ENCODE peak calls at places on chromosomes 12 and 14, in five cellular contexts. I is kidney, M is PC-9, D is cardiac fibroblast, Z is left lung. P is an unnamed sample.
A peak's percentile ranks its signal among the peaks of the same experiment; 100 is the strongest.

GRCh38 chr14:95659986-95660385 is 26.2 kb upstream of the TCL1B start:
- DNase-seq in D (no peak), I (no peak), M (no peak), Z (no peak), P (no peak)

GRCh38 chr14:30339311-30339901 is 219.6 kb upstream of the G2E3 start:
- DNase-seq in Z (no peak), D (no peak), I (no peak), M (no peak), P (no peak)

GRCh38 chr14:53002576-53002975 is 51.7 kb upstream of the FERMT2 start:
- DNase-seq in D (no peak), Z (no peak), I (no peak), M (no peak), P (no peak)

GRCh38 chr12:57800965-57801364 is 17.6 kb downstream of the AVIL start:
- DNase-seq in I (no peak), M (no peak), D (no peak), Z (no peak), P (no peak)

GRCh38 chr14:22850944-22851790 is 14.8 kb downstream of the MMP14 start:
- DNase-seq in D (peak; percentile 97), M (no peak), Z (peak; percentile 78), I (peak; percentile 94), P (peak; percentile 97)

GRCh38 chr12:57611116-57611809 is at the start of gene ARHGEF25:
- DNase-seq in Z (peak; percentile 67), M (peak; percentile 31), D (peak; percentile 65), I (peak; percentile 93), P (no peak)

GRCh38 chr12:14845350-14845750 is 2.0 kb upstream of the ART4 start:
- DNase-seq in D (peak; percentile 80), I (no peak), M (peak; percentile 52), Z (no peak), P (no peak)

GRCh38 chr12:5692850-5693249 is 252.2 kb downstream of the ANO2 start:
- DNase-seq in D (no peak), Z (no peak), M (no peak), I (no peak), P (no peak)

GRCh38 chr12:116855744-116856470 is 25.3 kb downstream of the HRK start:
- DNase-seq in I (peak; percentile 82), D (no peak), M (peak; percentile 62), Z (no peak), P (no peak)

GRCh38 chr12:664075-664778 is 982 bp upstream of the NINJ2 start:
- DNase-seq in Z (no peak), D (no peak), M (no peak), I (no peak), P (no peak)
- H3K4me3 ChIP-seq in Z (no peak overlapping the region), D (no peak overlapping the region), M (no peak overlapping the region), I (no peak overlapping the region), P (no peak overlapping the region)

DNA sequence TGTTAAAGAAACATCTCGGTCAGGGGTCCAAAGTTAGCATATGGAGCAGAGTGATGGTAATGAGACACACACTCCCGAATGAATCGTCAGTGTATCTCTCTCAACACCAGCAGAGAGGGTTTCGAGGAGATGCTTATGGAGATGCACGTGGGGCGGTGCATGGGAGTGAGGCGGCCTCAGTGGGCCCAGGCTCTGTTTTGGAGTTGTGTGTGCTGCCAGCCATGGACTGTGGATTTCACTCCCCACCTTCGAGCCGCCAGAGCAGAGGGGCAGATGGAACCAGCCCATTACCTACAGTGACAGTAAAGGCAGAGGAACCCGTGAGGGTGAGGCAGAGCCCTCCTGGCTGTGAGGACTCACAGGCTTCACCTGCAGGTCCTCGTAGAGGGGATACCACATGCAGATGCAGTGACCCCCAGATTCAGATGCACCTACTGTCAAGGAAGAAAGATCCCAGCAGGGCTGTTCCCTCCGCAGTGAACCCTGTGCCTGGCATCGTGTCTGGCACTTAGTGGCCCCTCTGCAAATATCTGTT is 68.2 kb downstream of the WDR20 start:
- DNase-seq in M (no peak), Z (no peak), D (no peak), I (no peak), P (no peak)
- H3K4me3 ChIP-seq in M (no peak overlapping the region), Z (no peak overlapping the region), D (no peak overlapping the region), I (no peak overlapping the region), P (no peak overlapping the region)

GRCh38 chr12:8912910-8913309 is 1.4 kb upstream of the PHC1 start:
- DNase-seq in D (no peak), Z (no peak), I (no peak), M (peak; percentile 85), P (no peak)
- H3K4me3 ChIP-seq in D (no peak overlapping the region), Z (no peak overlapping the region), I (peak overlapping the region; percentile 71), M (peak overlapping the region; percentile 79), P (no peak overlapping the region)

DNA sequence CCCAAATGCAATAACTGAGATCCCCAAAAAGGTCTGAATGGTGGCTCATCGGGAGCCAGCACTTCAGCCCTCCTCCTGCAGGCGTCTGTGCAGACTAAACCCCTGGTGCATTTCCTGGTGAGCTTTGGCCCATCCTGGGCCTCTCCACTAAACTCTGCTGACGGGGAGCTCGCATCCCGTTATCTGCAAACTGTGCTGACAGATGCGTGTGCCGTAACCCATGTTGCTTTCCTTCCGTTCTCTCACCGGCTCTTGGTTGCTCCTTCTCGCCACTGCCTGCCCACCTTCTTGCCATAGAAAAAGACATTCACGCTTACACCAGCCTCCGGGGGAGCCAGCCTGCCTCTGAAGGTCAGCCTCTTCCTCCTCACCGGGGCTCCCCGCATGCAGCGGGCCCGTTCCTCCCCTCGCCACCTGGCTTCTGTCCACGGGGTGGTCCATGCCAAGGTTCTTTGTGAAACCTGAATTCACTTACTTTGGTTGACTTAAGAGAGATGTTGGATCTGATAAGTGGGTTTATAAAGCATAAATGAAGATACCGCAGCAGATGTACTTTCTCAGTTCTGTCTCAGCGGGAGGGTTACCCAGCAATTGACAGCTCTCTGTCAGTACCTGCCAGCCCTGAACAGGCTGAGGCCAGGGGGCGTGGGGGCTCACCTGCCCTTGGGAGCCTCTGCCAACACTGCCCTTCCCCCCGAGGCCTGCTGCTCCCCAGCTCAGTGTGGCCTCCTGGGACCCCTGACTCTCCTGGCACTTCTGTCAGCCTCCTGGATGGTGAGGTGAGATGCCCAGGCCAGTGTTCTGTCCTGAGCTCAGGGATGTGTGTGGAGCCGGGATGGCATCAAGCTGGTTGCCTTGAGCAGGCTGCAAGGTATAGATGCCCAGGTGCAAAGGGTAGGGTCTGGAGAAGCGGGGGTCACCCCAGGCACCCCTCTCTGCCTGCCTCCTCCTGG is 14.2 kb downstream of the ZFYVE21 start:
- DNase-seq in Z (no peak), M (no peak), I (peak; percentile 42), D (no peak), P (no peak)
- H3K4me3 ChIP-seq in Z (no peak overlapping the region), M (no peak overlapping the region), I (no peak overlapping the region), D (no peak overlapping the region), P (no peak overlapping the region)

GRCh38 chr12:109714913-109715244 is 1.3 kb downstream of the FAM222A start:
- DNase-seq in D (no peak), Z (no peak), M (no peak), I (no peak), P (no peak)

GRCh38 chr12:109714141-109714912 is 702 bp downstream of the FAM222A start:
- DNase-seq in D (peak; percentile 55), Z (peak; percentile 62), M (peak; percentile 65), I (peak; percentile 93), P (no peak)

GRCh38 chr12:109716092-109716479 is 2.5 kb downstream of the FAM222A start:
- DNase-seq in M (no peak), I (no peak), Z (no peak), D (no peak), P (no peak)

GRCh38 chr12:109716512-109717389 is 3.1 kb downstream of the FAM222A start:
- DNase-seq in D (peak; percentile 31), Z (no peak), I (peak; percentile 57), M (no peak), P (no peak)

DNA sequence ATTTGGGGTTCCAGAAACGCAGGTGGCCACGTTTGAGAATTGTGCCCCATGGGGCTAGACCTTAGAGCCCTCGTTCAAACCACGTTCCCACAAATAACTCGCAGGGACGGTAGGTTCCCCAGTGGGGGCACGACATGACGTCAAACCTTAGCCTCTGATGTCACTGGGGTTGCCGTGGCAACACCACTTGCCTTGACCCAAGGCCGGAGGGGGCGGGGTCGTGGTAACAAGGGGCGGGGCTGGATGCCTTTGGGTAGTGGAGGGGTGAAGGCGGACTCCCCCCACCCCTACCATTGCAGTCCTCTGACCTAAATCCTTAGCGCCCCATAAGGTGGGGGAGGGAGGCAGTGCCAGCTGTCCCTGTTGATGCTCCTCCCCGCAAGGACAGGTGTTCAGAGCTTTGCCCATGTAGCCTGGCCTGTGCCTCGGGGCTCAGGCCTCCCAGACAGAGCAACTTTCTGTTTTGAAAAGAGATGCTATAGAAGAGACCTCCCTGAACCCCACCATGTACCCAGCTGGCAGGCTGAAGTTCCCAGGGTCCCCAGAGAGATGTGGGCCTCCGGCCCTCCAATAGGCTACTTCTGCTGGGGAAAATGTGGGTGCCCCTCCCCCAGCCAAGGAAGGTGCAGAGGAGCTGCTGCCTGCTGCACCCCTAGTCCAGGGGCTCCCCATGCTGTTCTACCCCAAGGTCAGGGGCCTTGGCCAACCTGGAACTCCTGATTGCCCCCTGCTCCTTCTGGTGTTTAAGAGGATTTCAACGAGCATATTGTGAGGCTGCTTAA is 1.9 kb downstream of the FAM222A start:
- DNase-seq in I (no peak), M (peak; percentile 20), Z (no peak), D (no peak), P (no peak)
- H3K4me3 ChIP-seq in I (no peak overlapping the region), M (peak overlapping the region; percentile 79), Z (no peak overlapping the region), D (no peak overlapping the region), P (no peak overlapping the region)

GRCh38 chr12:49342066-49342913 is 4.4 kb upstream of the DNAJC22 start:
- DNase-seq in D (peak; percentile 79), M (peak; percentile 74), I (peak; percentile 92), Z (peak; percentile 81), P (no peak)
- H3K4me3 ChIP-seq in D (peak overlapping the region; percentile 47), M (no peak overlapping the region), I (peak overlapping the region; percentile 26), Z (peak overlapping the region; percentile 18), P (peak overlapping the region; percentile 34)

DNA sequence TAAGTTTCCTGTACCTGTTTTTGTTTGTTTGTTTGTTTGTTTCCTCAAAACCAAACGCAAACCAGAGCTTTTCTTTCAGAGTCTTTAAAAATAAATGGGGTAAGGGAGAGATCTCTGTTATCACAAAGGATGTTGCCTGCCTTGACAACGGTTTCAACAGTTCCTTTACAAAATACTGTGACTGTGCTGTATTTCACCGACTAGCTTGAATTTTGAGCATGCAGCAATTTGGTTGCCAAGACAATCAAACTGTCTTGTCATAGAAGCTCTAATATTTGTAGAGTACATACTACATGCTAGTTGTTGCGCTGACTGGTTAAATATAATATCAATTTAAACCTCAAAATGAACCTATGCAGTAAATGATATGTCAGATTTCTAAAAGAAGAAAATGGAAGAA is 22.4 kb upstream of the TCP11L2 start:
- DNase-seq in M (no peak), I (no peak), Z (no peak), D (no peak), P (no peak)
- H3K4me3 ChIP-seq in M (no peak overlapping the region), I (no peak overlapping the region), Z (no peak overlapping the region), D (no peak overlapping the region), P (no peak overlapping the region)

DNA sequence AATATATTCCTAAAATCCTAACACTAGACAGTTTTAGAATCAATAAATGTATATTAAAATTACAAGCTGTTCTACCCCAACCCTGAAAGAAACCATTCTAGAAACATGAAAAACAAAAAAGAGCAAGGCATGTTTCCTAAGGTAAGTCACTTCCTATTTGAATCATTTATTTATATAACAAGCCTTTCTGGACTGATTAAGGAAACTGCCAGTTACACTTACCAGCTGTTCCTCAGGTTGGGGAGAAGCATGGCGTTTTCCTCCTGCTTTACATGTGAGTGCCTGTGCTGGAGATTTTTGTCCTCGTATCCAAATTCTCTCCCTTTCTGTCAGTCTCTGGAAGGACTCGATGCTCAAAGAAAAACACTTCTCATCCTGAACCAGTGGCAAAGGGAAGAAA is 183.3 kb downstream of the EFCAB11 start:
- DNase-seq in I (no peak), D (peak; percentile 32), Z (no peak), M (no peak), P (no peak)
- H3K4me3 ChIP-seq in I (no peak overlapping the region), D (no peak overlapping the region), Z (no peak overlapping the region), M (no peak overlapping the region), P (no peak overlapping the region)

P was measured in AG09309.